ENCODE peak calls at places on chromosomes 7 and 10, in six cellular contexts. One of them, this sample, is unnamed.

GRCh38 chr10:126516515-126516914 is 128.2 kb upstream of the ADAM12 start:
- DNase-seq in H54: no peak
- DNase-seq in body of pancreas: no peak
- DNase-seq in A549: no peak
- DNase-seq in stomach: no peak
- DNase-seq in heart left ventricle: no peak
- DNase-seq in this sample: no peak

GRCh38 chr7:157699357-157700013 is 362.7 kb downstream of the DNAJB6 start:
- DNase-seq in H54: no peak
- DNase-seq in body of pancreas: no peak
- DNase-seq in A549: no peak
- DNase-seq in stomach: no peak
- DNase-seq in heart left ventricle: no peak
- DNase-seq in this sample: no peak

GRCh38 chr10:110667620-110668343 is 23.6 kb downstream of the RBM20 start:
- DNase-seq in H54: no peak
- DNase-seq in body of pancreas: no peak
- DNase-seq in A549: no peak
- DNase-seq in stomach: no peak
- DNase-seq in heart left ventricle: no peak
- DNase-seq in this sample: no peak

GRCh38 chr7:79176859-79177477 is 276.5 kb downstream of the MAGI2 start:
- DNase-seq in H54: no peak
- DNase-seq in body of pancreas: no peak
- DNase-seq in A549: peak; percentile 5
- DNase-seq in stomach: no peak
- DNase-seq in heart left ventricle: no peak
- DNase-seq in this sample: peak; percentile 30

GRCh38 chr7:76108540-76109233 is 60.8 kb downstream of the MDH2 start:
- DNase-seq in H54: no peak
- DNase-seq in body of pancreas: peak; percentile 85
- DNase-seq in A549: peak; percentile 67
- DNase-seq in stomach: peak; percentile 77
- DNase-seq in heart left ventricle: no peak
- DNase-seq in this sample: no peak

GRCh38 chr7:94529516-94529915 is 19.9 kb downstream of the CASD1 start:
- DNase-seq in H54: no peak
- DNase-seq in body of pancreas: no peak
- DNase-seq in A549: no peak
- DNase-seq in stomach: no peak
- DNase-seq in heart left ventricle: no peak
- DNase-seq in this sample: no peak

GRCh38 chr10:76763360-76763759 is 874.2 kb downstream of the KCNMA1 start:
- DNase-seq in H54: no peak
- DNase-seq in body of pancreas: no peak
- DNase-seq in A549: no peak
- DNase-seq in stomach: no peak
- DNase-seq in heart left ventricle: no peak
- DNase-seq in this sample: no peak

GRCh38 chr10:79139124-79139835 is 70.5 kb downstream of the ZMIZ1 start:
- DNase-seq in H54: peak; percentile 96
- DNase-seq in body of pancreas: peak; percentile 32
- DNase-seq in A549: no peak
- DNase-seq in stomach: no peak
- DNase-seq in heart left ventricle: peak; percentile 89
- DNase-seq in this sample: no peak

GRCh38 chr7:82266081-82266480 is 177.5 kb downstream of the CACNA2D1 start:
- DNase-seq in H54: no peak
- DNase-seq in body of pancreas: no peak
- DNase-seq in A549: no peak
- DNase-seq in stomach: no peak
- DNase-seq in heart left ventricle: no peak
- DNase-seq in this sample: no peak

DNA sequence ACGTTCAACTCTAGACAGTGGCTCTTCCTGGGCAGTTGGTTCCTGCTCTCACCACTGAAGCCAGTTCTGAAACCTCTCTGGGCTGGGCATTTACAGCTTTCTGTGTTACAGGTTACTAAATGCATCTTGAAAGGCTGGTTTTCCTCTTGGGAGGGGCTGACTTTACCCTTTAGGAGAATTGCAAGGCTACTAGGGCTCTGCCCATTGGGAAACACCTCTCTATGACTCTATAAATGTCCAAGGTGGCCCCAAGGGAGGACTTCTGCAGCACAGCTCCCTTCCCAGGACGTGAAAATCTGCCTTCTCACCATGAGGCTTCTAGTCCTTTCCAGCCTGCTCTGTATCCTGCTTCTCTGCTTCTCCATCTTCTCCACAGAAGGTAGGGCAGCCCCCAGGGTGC is at the start of gene GPR15LG:
- DNase-seq in H54: no peak
- DNase-seq in body of pancreas: no peak
- DNase-seq in A549: no peak
- DNase-seq in stomach: no peak
- DNase-seq in heart left ventricle: no peak
- DNase-seq in this sample: no peak
- TF ChIP-seq POLR2A in H54: no peak
- TF ChIP-seq POLR2A in body of pancreas: no peak
- TF ChIP-seq POLR2A in A549: no peak
- TF ChIP-seq POLR2A in stomach: no peak
- TF ChIP-seq POLR2A in heart left ventricle: no peak
- TF ChIP-seq POLR2A in this sample: no peak

GRCh38 chr7:148650232-148650858 is 48.4 kb upstream of the CUL1 start:
- DNase-seq in H54: peak; percentile 40
- DNase-seq in body of pancreas: no peak
- DNase-seq in A549: no peak
- DNase-seq in stomach: no peak
- DNase-seq in heart left ventricle: no peak
- DNase-seq in this sample: no peak

GRCh38 chr7:148657929-148658328 is 40.8 kb upstream of the CUL1 start:
- DNase-seq in H54: no peak
- DNase-seq in body of pancreas: no peak
- DNase-seq in A549: no peak
- DNase-seq in stomach: no peak
- DNase-seq in heart left ventricle: no peak
- DNase-seq in this sample: no peak

GRCh38 chr7:148652773-148653172 is 45.9 kb upstream of the CUL1 start:
- DNase-seq in H54: no peak
- DNase-seq in body of pancreas: no peak
- DNase-seq in A549: no peak
- DNase-seq in stomach: no peak
- DNase-seq in heart left ventricle: no peak
- DNase-seq in this sample: no peak
- TF ChIP-seq POLR2A in H54: no peak
- TF ChIP-seq POLR2A in body of pancreas: no peak
- TF ChIP-seq POLR2A in A549: no peak
- TF ChIP-seq POLR2A in stomach: no peak
- TF ChIP-seq POLR2A in heart left ventricle: no peak
- TF ChIP-seq POLR2A in this sample: no peak

GRCh38 chr7:100691676-100692577 is 2.1 kb downstream of the GIGYF1 start:
- DNase-seq in H54: peak; percentile 85
- DNase-seq in body of pancreas: peak; percentile 78
- DNase-seq in A549: peak; percentile 93
- DNase-seq in stomach: peak; percentile 81
- DNase-seq in heart left ventricle: peak; percentile 83
- DNase-seq in this sample: peak; percentile 90

GRCh38 chr7:100693312-100694195 is 496 bp downstream of the GIGYF1 start:
- DNase-seq in H54: no peak
- DNase-seq in body of pancreas: peak; percentile 19
- DNase-seq in A549: no peak
- DNase-seq in stomach: no peak
- DNase-seq in heart left ventricle: no peak
- DNase-seq in this sample: peak; percentile 48

GRCh38 chr7:100692578-100692961 is 1.5 kb downstream of the GIGYF1 start:
- DNase-seq in H54: no peak
- DNase-seq in body of pancreas: no peak
- DNase-seq in A549: no peak
- DNase-seq in stomach: no peak
- DNase-seq in heart left ventricle: no peak
- DNase-seq in this sample: no peak

GRCh38 chr7:100696123-100696521 is 2.1 kb upstream of the GIGYF1 start:
- DNase-seq in H54: no peak
- DNase-seq in body of pancreas: no peak
- DNase-seq in A549: no peak
- DNase-seq in stomach: no peak
- DNase-seq in heart left ventricle: no peak
- DNase-seq in this sample: no peak

DNA sequence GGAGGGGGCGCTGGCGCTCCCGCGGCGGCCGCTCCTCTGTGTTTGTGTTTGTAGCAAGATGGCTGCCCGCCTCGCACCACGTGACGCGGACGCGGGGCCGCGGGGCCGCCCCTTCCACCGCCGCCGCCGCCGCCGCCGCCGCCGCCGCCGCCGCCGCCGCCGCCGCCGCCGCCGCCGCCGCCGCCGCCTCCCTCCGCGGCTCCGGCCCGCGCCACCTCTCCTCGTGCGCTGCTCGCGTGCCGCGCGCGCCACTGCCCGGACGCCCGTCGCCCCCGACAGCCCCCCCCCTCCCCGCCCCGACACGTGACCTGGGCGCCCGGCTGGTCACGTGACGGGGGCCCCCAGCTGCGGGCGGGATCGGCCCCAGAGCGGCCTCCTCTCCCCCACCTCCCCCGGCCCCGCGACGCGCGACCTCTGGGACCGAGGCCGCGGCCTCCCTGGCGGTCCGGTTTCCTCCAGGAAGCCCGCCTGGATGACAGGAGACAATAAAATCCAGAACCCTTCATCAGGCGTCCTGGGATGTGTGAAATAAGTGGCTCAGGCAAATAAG is at the start of gene GIGYF1:
- DNase-seq in H54: peak; percentile 83
- DNase-seq in body of pancreas: peak; percentile 83
- DNase-seq in A549: peak; percentile 84
- DNase-seq in stomach: peak; percentile 80
- DNase-seq in heart left ventricle: peak; percentile 80
- DNase-seq in this sample: peak; percentile 88
- TF ChIP-seq POLR2A in H54: peak; percentile 13
- TF ChIP-seq POLR2A in body of pancreas: peak; percentile 19
- TF ChIP-seq POLR2A in A549: no peak
- TF ChIP-seq POLR2A in stomach: no peak
- TF ChIP-seq POLR2A in heart left ventricle: no peak
- TF ChIP-seq POLR2A in this sample: no peak

DNA sequence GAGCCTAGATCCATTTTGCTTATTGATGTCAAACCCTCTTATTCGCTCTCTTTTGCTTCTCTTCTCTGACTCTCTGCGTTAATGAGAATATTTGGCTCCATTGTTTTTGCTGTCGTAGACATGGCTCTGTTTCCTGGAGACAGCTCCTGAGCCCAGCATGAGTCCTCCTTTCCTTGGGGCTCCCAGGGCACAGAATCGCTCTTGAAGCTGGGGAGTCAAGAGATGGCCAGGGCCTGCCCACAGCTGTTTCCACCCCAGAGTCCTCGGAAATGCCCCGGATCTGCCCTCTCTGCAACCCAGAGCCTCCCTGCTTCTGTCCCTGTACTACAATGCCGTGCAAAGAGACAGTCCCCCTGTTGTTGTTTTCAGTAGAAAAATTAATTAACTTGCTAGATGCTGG is 566.7 kb upstream of the FOXK1 start:
- DNase-seq in H54: no peak
- DNase-seq in body of pancreas: no peak
- DNase-seq in A549: no peak
- DNase-seq in stomach: no peak
- DNase-seq in heart left ventricle: no peak
- DNase-seq in this sample: no peak
- TF ChIP-seq POLR2A in H54: no peak
- TF ChIP-seq POLR2A in body of pancreas: no peak
- TF ChIP-seq POLR2A in A549: no peak
- TF ChIP-seq POLR2A in stomach: no peak
- TF ChIP-seq POLR2A in heart left ventricle: no peak
- TF ChIP-seq POLR2A in this sample: no peak

GRCh38 chr7:102467581-102468415 is 3.0 kb downstream of the LRWD1 start:
- DNase-seq in H54: no peak
- DNase-seq in body of pancreas: no peak
- DNase-seq in A549: no peak
- DNase-seq in stomach: no peak
- DNase-seq in heart left ventricle: peak; percentile 24
- DNase-seq in this sample: no peak

GRCh38 chr7:102463841-102464576 is 654 bp downstream of the ALKBH4 start:
- DNase-seq in H54: no peak
- DNase-seq in body of pancreas: no peak
- DNase-seq in A549: no peak
- DNase-seq in stomach: no peak
- DNase-seq in heart left ventricle: no peak
- DNase-seq in this sample: peak; percentile 65

GRCh38 chr7:102466097-102466496 is 1.3 kb downstream of the LRWD1 start:
- DNase-seq in H54: no peak
- DNase-seq in body of pancreas: no peak
- DNase-seq in A549: no peak
- DNase-seq in stomach: no peak
- DNase-seq in heart left ventricle: no peak
- DNase-seq in this sample: no peak

GRCh38 chr7:102468416-102469350 is 3.9 kb downstream of the LRWD1 start:
- DNase-seq in H54: no peak
- DNase-seq in body of pancreas: no peak
- DNase-seq in A549: no peak
- DNase-seq in stomach: no peak
- DNase-seq in heart left ventricle: peak; percentile 29
- DNase-seq in this sample: no peak

GRCh38 chr7:102464577-102465280 is at the start of the genes ALKBH4 and LRWD1:
- DNase-seq in H54: peak; percentile 98
- DNase-seq in body of pancreas: peak; percentile 96
- DNase-seq in A549: peak; percentile 94
- DNase-seq in stomach: peak; percentile 97
- DNase-seq in heart left ventricle: peak; percentile 96
- DNase-seq in this sample: peak; percentile 94
- TF ChIP-seq POLR2A in H54: peak; percentile 97
- TF ChIP-seq POLR2A in body of pancreas: peak; percentile 70
- TF ChIP-seq POLR2A in A549: peak; percentile 88
- TF ChIP-seq POLR2A in stomach: no peak
- TF ChIP-seq POLR2A in heart left ventricle: peak; percentile 84
- TF ChIP-seq POLR2A in this sample: peak; percentile 70

GRCh38 chr7:21422747-21423146 is 5.1 kb upstream of the SP4 start:
- DNase-seq in H54: no peak
- DNase-seq in body of pancreas: no peak
- DNase-seq in A549: no peak
- DNase-seq in stomach: no peak
- DNase-seq in heart left ventricle: no peak
- DNase-seq in this sample: peak; percentile 67
- TF ChIP-seq POLR2A in H54: no peak
- TF ChIP-seq POLR2A in body of pancreas: no peak
- TF ChIP-seq POLR2A in A549: no peak
- TF ChIP-seq POLR2A in stomach: no peak
- TF ChIP-seq POLR2A in heart left ventricle: no peak
- TF ChIP-seq POLR2A in this sample: no peak

GRCh38 chr10:70887804-70888800 is at the start of gene PCBD1:
- DNase-seq in H54: peak; percentile 90
- DNase-seq in body of pancreas: peak; percentile 88
- DNase-seq in A549: peak; percentile 77
- DNase-seq in stomach: peak; percentile 86
- DNase-seq in heart left ventricle: peak; percentile 80
- DNase-seq in this sample: peak; percentile 55
- TF ChIP-seq POLR2A in H54: peak; percentile 34
- TF ChIP-seq POLR2A in body of pancreas: peak; percentile 70
- TF ChIP-seq POLR2A in A549: peak; percentile 85
- TF ChIP-seq POLR2A in stomach: no peak
- TF ChIP-seq POLR2A in heart left ventricle: peak; percentile 55
- TF ChIP-seq POLR2A in this sample: peak; percentile 34

GRCh38 chr10:32346551-32347362 is at the start of gene EPC1:
- DNase-seq in H54: peak; percentile 86
- DNase-seq in body of pancreas: peak; percentile 88
- DNase-seq in A549: peak; percentile 90
- DNase-seq in stomach: peak; percentile 88
- DNase-seq in heart left ventricle: peak; percentile 90
- DNase-seq in this sample: peak; percentile 90
- TF ChIP-seq POLR2A in H54: peak; percentile 89
- TF ChIP-seq POLR2A in body of pancreas: peak; percentile 97
- TF ChIP-seq POLR2A in A549: peak; percentile 83
- TF ChIP-seq POLR2A in stomach: peak; percentile 83
- TF ChIP-seq POLR2A in heart left ventricle: peak; percentile 53
- TF ChIP-seq POLR2A in this sample: peak; percentile 97